ENCODE peak calls at places on chromosomes 4 and X, in nine cellular contexts. One of them, this sample, is unnamed.

GRCh38 chr4:7540216-7540615 is 105.5 kb upstream of the PSAPL1 start:
- DNase-seq in B cell: no peak
- DNase-seq in left lung: no peak
- DNase-seq in fibroblast of lung: no peak
- DNase-seq in natural killer cell: peak
- DNase-seq in heart right ventricle: no peak
- DNase-seq in A549: no peak
- DNase-seq in neural crest cell: no peak
- DNase-seq in astrocyte of the spinal cord: no peak
- DNase-seq in this sample: no peak

GRCh38 chrX:140439455-140439854 is 65.4 kb downstream of the SOX3 start:
- DNase-seq in fibroblast of lung: no peak
- DNase-seq in left lung: no peak
- DNase-seq in B cell: no peak
- DNase-seq in astrocyte of the spinal cord: peak
- DNase-seq in A549: no peak
- DNase-seq in natural killer cell: no peak
- DNase-seq in neural crest cell: peak
- DNase-seq in heart right ventricle: peak
- DNase-seq in this sample: no peak

GRCh38 chr4:2799971-2800690 is 7.2 kb downstream of the SH3BP2 start:
- DNase-seq in left lung: peak
- DNase-seq in neural crest cell: no peak
- DNase-seq in A549: no peak
- DNase-seq in heart right ventricle: peak
- DNase-seq in natural killer cell: no peak
- DNase-seq in B cell: no peak
- DNase-seq in astrocyte of the spinal cord: no peak
- DNase-seq in fibroblast of lung: no peak
- DNase-seq in this sample: peak

GRCh38 chrX:20506739-20507138 is 240.0 kb upstream of the RPS6KA3 start:
- DNase-seq in natural killer cell: no peak
- DNase-seq in heart right ventricle: no peak
- DNase-seq in B cell: no peak
- DNase-seq in fibroblast of lung: no peak
- DNase-seq in neural crest cell: no peak
- DNase-seq in A549: no peak
- DNase-seq in left lung: no peak
- DNase-seq in astrocyte of the spinal cord: no peak
- DNase-seq in this sample: no peak

GRCh38 chrX:78133561-78133960 is 5.9 kb downstream of the TAF9B start:
- DNase-seq in A549: no peak
- DNase-seq in neural crest cell: no peak
- DNase-seq in heart right ventricle: no peak
- DNase-seq in fibroblast of lung: no peak
- DNase-seq in natural killer cell: no peak
- DNase-seq in astrocyte of the spinal cord: no peak
- DNase-seq in left lung: no peak
- DNase-seq in B cell: no peak
- DNase-seq in this sample: no peak

GRCh38 chr4:139655116-139655515 is 10.5 kb upstream of the MGST2 start:
- DNase-seq in fibroblast of lung: peak
- DNase-seq in left lung: no peak
- DNase-seq in neural crest cell: no peak
- DNase-seq in A549: peak
- DNase-seq in B cell: no peak
- DNase-seq in astrocyte of the spinal cord: peak
- DNase-seq in natural killer cell: no peak
- DNase-seq in heart right ventricle: no peak
- DNase-seq in this sample: no peak

GRCh38 chrX:85627363-85627762 is 247.9 kb upstream of the POF1B start:
- DNase-seq in B cell: no peak
- DNase-seq in heart right ventricle: no peak
- DNase-seq in fibroblast of lung: no peak
- DNase-seq in neural crest cell: no peak
- DNase-seq in A549: peak
- DNase-seq in left lung: no peak
- DNase-seq in astrocyte of the spinal cord: no peak
- DNase-seq in natural killer cell: no peak
- DNase-seq in this sample: no peak

GRCh38 chr4:87134122-87134521 is 86.3 kb downstream of the KLHL8 start:
- DNase-seq in B cell: no peak
- DNase-seq in neural crest cell: no peak
- DNase-seq in heart right ventricle: no peak
- DNase-seq in natural killer cell: no peak
- DNase-seq in left lung: no peak
- DNase-seq in fibroblast of lung: no peak
- DNase-seq in A549: no peak
- DNase-seq in astrocyte of the spinal cord: no peak
- DNase-seq in this sample: no peak

GRCh38 chr4:8730159-8730558 is 137.6 kb downstream of the CPZ start:
- DNase-seq in A549: no peak
- DNase-seq in neural crest cell: no peak
- DNase-seq in natural killer cell: peak
- DNase-seq in astrocyte of the spinal cord: no peak
- DNase-seq in heart right ventricle: no peak
- DNase-seq in B cell: no peak
- DNase-seq in left lung: no peak
- DNase-seq in fibroblast of lung: no peak
- DNase-seq in this sample: peak

GRCh38 chrX:100745806-100746537 is 14.1 kb upstream of the SYTL4 start:
- DNase-seq in heart right ventricle: no peak
- DNase-seq in left lung: no peak
- DNase-seq in neural crest cell: no peak
- DNase-seq in A549: no peak
- DNase-seq in natural killer cell: no peak
- DNase-seq in astrocyte of the spinal cord: peak
- DNase-seq in fibroblast of lung: peak
- DNase-seq in B cell: no peak
- DNase-seq in this sample: no peak

GRCh38 chr4:20085156-20085555 is 166.5 kb upstream of the SLIT2 start:
- DNase-seq in A549: no peak
- DNase-seq in B cell: no peak
- DNase-seq in fibroblast of lung: no peak
- DNase-seq in neural crest cell: no peak
- DNase-seq in left lung: no peak
- DNase-seq in natural killer cell: no peak
- DNase-seq in heart right ventricle: no peak
- DNase-seq in astrocyte of the spinal cord: no peak
- DNase-seq in this sample: no peak

GRCh38 chr4:178602833-178603232 is 1160.6 kb upstream of the AGA start:
- DNase-seq in A549: no peak
- DNase-seq in natural killer cell: no peak
- DNase-seq in neural crest cell: no peak
- DNase-seq in B cell: no peak
- DNase-seq in fibroblast of lung: peak
- DNase-seq in heart right ventricle: no peak
- DNase-seq in left lung: no peak
- DNase-seq in astrocyte of the spinal cord: no peak
- DNase-seq in this sample: no peak

DNA sequence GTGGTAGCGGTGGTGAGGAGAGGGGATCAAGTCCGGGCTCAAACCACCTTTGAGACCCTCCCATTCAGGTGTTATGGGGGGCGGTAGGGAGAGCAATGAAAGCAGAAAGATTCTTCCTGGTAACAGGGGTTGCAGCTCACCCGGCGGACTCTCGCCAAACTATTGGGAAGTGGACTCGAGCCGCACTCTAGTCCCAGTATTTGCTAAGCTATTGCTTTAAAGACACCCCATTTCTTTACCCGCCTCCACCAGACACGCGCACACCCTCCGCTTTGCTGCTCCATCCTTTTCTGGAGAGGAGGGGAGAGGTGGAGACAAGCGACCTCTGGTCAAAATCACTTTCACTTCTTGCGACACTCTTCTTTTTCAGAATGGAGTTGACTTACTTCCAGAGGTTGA is 625 bp upstream of the GABRA4 start:
- DNase-seq in left lung: no peak
- DNase-seq in fibroblast of lung: peak
- DNase-seq in heart right ventricle: peak
- DNase-seq in natural killer cell: no peak
- DNase-seq in neural crest cell: no peak
- DNase-seq in A549: no peak
- DNase-seq in astrocyte of the spinal cord: no peak
- DNase-seq in B cell: no peak
- DNase-seq in this sample: no peak
- TF ChIP-seq CTCF in left lung: no peak
- TF ChIP-seq CTCF in fibroblast of lung: no peak
- TF ChIP-seq CTCF in heart right ventricle: no peak
- TF ChIP-seq CTCF in natural killer cell: no peak
- TF ChIP-seq CTCF in neural crest cell: no peak
- TF ChIP-seq CTCF in A549: no peak
- TF ChIP-seq CTCF in astrocyte of the spinal cord: no peak
- TF ChIP-seq CTCF in B cell: no peak
- TF ChIP-seq CTCF in this sample: no peak

GRCh38 chrX:118228456-118228855 is 111.8 kb upstream of the KLHL13 start:
- DNase-seq in heart right ventricle: no peak
- DNase-seq in neural crest cell: no peak
- DNase-seq in fibroblast of lung: no peak
- DNase-seq in A549: no peak
- DNase-seq in left lung: no peak
- DNase-seq in astrocyte of the spinal cord: no peak
- DNase-seq in natural killer cell: no peak
- DNase-seq in B cell: no peak
- DNase-seq in this sample: no peak

GRCh38 chrX:118221257-118221656 is 104.6 kb upstream of the KLHL13 start:
- DNase-seq in astrocyte of the spinal cord: no peak
- DNase-seq in heart right ventricle: no peak
- DNase-seq in A549: no peak
- DNase-seq in fibroblast of lung: no peak
- DNase-seq in natural killer cell: no peak
- DNase-seq in neural crest cell: no peak
- DNase-seq in B cell: no peak
- DNase-seq in left lung: no peak
- DNase-seq in this sample: no peak

GRCh38 chrX:118228041-118228440 is 111.4 kb upstream of the KLHL13 start:
- DNase-seq in fibroblast of lung: no peak
- DNase-seq in B cell: no peak
- DNase-seq in heart right ventricle: no peak
- DNase-seq in natural killer cell: no peak
- DNase-seq in neural crest cell: no peak
- DNase-seq in left lung: no peak
- DNase-seq in astrocyte of the spinal cord: peak
- DNase-seq in A549: no peak
- DNase-seq in this sample: no peak

GRCh38 chrX:118221733-118222132 is 105.1 kb upstream of the KLHL13 start:
- DNase-seq in astrocyte of the spinal cord: no peak
- DNase-seq in neural crest cell: no peak
- DNase-seq in left lung: no peak
- DNase-seq in natural killer cell: no peak
- DNase-seq in heart right ventricle: no peak
- DNase-seq in B cell: no peak
- DNase-seq in fibroblast of lung: no peak
- DNase-seq in A549: no peak
- DNase-seq in this sample: no peak

DNA sequence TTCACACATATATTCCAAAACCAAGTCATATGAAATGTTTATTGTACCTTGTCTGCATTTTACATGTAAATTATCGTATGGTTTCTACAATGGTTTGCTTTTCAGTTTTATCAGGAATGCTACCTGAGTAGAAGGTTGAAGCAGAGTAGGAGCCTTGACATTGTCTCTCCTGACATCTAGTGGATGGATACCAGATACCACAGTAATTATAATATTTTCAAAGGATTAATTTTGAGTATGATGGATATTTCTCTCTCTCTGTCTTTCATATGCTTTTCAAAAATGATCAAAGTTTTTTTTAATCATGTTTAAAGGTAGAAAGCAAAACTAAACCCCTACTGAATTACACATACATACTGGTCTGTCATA is 109.4 kb upstream of the KLHL13 start:
- DNase-seq in heart right ventricle: no peak
- DNase-seq in neural crest cell: no peak
- DNase-seq in astrocyte of the spinal cord: no peak
- DNase-seq in B cell: no peak
- DNase-seq in fibroblast of lung: no peak
- DNase-seq in A549: peak
- DNase-seq in left lung: no peak
- DNase-seq in natural killer cell: no peak
- DNase-seq in this sample: no peak
- TF ChIP-seq CTCF in heart right ventricle: peak
- TF ChIP-seq CTCF in neural crest cell: peak
- TF ChIP-seq CTCF in astrocyte of the spinal cord: peak
- TF ChIP-seq CTCF in B cell: peak
- TF ChIP-seq CTCF in fibroblast of lung: peak
- TF ChIP-seq CTCF in A549: peak
- TF ChIP-seq CTCF in left lung: peak
- TF ChIP-seq CTCF in natural killer cell: no peak
- TF ChIP-seq CTCF in this sample: peak

GRCh38 chr4:48275694-48276093 is 6.1 kb upstream of the TEC start:
- DNase-seq in left lung: no peak
- DNase-seq in fibroblast of lung: no peak
- DNase-seq in A549: no peak
- DNase-seq in astrocyte of the spinal cord: no peak
- DNase-seq in B cell: no peak
- DNase-seq in heart right ventricle: no peak
- DNase-seq in natural killer cell: no peak
- DNase-seq in neural crest cell: no peak
- DNase-seq in this sample: no peak
- TF ChIP-seq CTCF in left lung: no peak
- TF ChIP-seq CTCF in fibroblast of lung: no peak
- TF ChIP-seq CTCF in A549: no peak
- TF ChIP-seq CTCF in astrocyte of the spinal cord: no peak
- TF ChIP-seq CTCF in B cell: no peak
- TF ChIP-seq CTCF in heart right ventricle: no peak
- TF ChIP-seq CTCF in natural killer cell: no peak
- TF ChIP-seq CTCF in neural crest cell: no peak
- TF ChIP-seq CTCF in this sample: no peak

DNA sequence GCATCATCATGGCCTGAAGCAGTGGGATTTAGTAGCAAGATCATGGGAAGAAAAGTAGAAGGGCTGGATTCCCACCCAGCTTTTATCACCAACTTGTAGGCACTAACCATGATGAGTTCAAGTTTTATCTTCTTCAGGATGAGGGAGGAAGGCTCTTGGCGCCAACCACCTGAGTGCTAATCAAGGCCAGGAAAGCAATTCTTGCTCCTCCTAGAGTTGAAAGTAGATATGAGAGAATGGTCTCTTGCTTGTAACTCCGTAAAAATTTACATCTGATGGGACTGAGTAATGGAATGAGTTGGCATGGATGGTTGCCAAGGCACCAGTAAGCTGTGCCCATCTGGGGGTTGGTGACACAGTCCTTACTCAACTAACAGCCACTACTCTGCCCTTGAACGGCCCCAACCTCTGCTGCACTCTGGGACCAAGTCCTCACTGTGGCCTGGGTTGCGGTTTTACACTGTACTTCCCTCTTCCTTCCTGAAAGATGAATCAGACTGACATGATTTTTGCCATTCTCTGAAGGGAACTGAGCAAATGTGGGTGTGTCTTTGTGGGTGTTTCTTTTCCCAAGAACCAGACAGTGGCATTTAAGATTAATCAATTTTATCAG is 39.4 kb upstream of the NDP start:
- DNase-seq in B cell: no peak
- DNase-seq in A549: peak
- DNase-seq in neural crest cell: no peak
- DNase-seq in natural killer cell: peak
- DNase-seq in left lung: peak
- DNase-seq in fibroblast of lung: peak
- DNase-seq in heart right ventricle: no peak
- DNase-seq in astrocyte of the spinal cord: peak
- DNase-seq in this sample: peak
- TF ChIP-seq CTCF in B cell: no peak
- TF ChIP-seq CTCF in A549: no peak
- TF ChIP-seq CTCF in neural crest cell: no peak
- TF ChIP-seq CTCF in natural killer cell: no peak
- TF ChIP-seq CTCF in left lung: no peak
- TF ChIP-seq CTCF in fibroblast of lung: no peak
- TF ChIP-seq CTCF in heart right ventricle: no peak
- TF ChIP-seq CTCF in astrocyte of the spinal cord: no peak
- TF ChIP-seq CTCF in this sample: no peak